ENCODE peak calls at places on chromosomes 16 and 17, in six cellular contexts. N is choroid plexus epithelial cell, A is heart left ventricle, U is HFFc6, I is A549, Q is transverse colon. P is an unnamed sample.

GRCh38 chr16:85441189-85441889 is 171.8 kb upstream of the GSE1 start:
- DNase-seq in N (no peak), A (no peak), Q (no peak), I (no peak), U (no peak), P (no peak)

GRCh38 chr17:75087558-75088453 is at the start of gene SLC16A5:
- DNase-seq in A (peak), Q (peak), U (peak), N (peak), I (peak), P (no peak)

GRCh38 chr16:88374736-88375135 is 8.0 kb upstream of the ZNF469 start:
- DNase-seq in Q (no peak), A (no peak), I (no peak), U (no peak), N (no peak), P (no peak)

GRCh38 chr16:88560722-88561484 is 9.3 kb upstream of the ZC3H18 start:
- DNase-seq in U (no peak), N (peak), Q (no peak), I (no peak), A (no peak), P (no peak)

GRCh38 chr16:77359065-77359502 is 75.8 kb downstream of the ADAMTS18 start:
- DNase-seq in I (peak), U (no peak), N (peak), Q (no peak), A (no peak), P (no peak)

GRCh38 chr16:86996081-86996480 is 321.1 kb downstream of the C16orf95 start:
- DNase-seq in N (no peak), U (no peak), Q (no peak), I (no peak), A (no peak), P (no peak)

GRCh38 chr16:54933281-54934150 is 2.9 kb downstream of the IRX5 start:
- DNase-seq in U (no peak), I (no peak), N (no peak), A (no peak), Q (no peak), P (no peak)

GRCh38 chr16:67936124-67936875 is at the start of gene PSMB10:
- DNase-seq in Q (no peak), I (peak), U (no peak), N (peak), A (peak), P (no peak)

DNA sequence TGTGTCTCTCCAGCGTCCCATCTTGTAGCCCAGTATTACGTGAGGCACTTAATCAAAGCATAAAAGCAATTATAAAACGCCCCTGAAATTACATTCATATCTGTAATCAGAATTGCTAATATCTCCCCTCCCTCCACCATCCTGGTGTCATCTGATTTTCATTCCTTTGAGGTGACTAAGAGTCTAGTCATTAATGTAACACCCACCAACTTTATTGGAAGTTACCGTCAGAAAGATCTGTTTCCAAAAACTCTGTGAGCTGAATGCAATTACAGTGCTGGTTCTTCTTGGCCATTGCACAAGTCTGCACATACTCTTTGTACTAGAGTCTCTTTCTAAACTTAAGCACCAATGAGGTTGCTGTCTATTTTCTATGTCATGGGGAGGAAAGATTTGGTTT is 12.5 kb upstream of the MAF start:
- DNase-seq in Q (no peak), N (peak), I (no peak), A (no peak), U (no peak), P (no peak)
- TF ChIP-seq CTCF in Q (no peak), N (no peak), I (no peak), A (no peak), U (no peak), P (no peak)

DNA sequence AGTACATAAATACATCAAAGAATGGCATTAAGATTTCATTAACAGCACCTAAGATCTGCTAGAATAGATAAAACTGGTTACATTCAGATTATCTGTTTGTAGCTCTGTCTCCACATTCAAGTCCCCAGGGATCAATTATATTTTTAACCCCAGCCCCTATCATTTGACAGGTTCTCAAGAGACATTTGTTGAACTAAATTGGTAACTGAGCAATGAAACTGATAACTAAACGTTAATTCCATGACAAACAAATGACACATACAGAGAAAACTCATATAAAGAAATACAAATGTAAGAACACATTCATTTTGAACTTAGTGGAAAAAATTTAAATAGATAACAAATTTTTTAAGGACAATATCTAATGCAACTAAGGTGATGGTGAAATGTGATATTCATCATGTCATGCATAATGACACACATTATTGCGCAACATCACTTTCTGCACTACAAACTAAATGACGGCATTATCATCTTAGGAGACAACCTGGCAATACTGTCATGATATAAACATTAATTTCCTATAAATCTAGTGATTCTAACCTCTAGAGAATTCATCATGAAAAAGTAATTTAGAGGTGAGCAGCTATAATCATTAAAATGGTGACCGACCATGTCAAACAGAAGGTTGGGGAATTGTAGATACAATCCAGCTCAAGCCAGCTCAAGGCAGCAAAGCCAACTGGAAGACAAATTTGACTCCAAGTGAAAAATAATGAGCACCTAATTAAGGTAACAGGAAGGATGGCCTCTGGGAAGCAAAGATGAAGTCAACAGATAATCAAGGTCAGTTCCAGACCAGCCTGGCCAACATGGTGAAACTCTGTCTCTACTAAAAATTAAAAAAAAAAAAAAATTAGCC is 9.5 kb downstream of the ARHGAP17 start:
- DNase-seq in A (no peak), U (peak), I (no peak), N (peak), Q (no peak), P (no peak)
- TF ChIP-seq CTCF in A (no peak), U (no peak), I (no peak), N (no peak), Q (no peak), P (no peak)

GRCh38 chr17:45006927-45007461 is 38.9 kb upstream of the C1QL1 start:
- DNase-seq in Q (no peak), U (no peak), A (no peak), N (peak), I (no peak), P (no peak)
- TF ChIP-seq CTCF in Q (no peak), U (no peak), A (no peak), N (peak), I (no peak), P (no peak)

GRCh38 chr16:22813223-22813945 is 578 bp upstream of the HS3ST2 start:
- DNase-seq in Q (peak), N (peak), U (peak), I (no peak), A (peak), P (no peak)

GRCh38 chr16:22816475-22816874 is 2.5 kb downstream of the HS3ST2 start:
- DNase-seq in A (no peak), U (no peak), Q (no peak), I (peak), N (no peak), P (no peak)

GRCh38 chr16:22815863-22816262 is 1.9 kb downstream of the HS3ST2 start:
- DNase-seq in U (no peak), N (no peak), I (no peak), Q (no peak), A (no peak), P (no peak)

GRCh38 chr16:22814330-22815105 is 556 bp downstream of the HS3ST2 start:
- DNase-seq in U (no peak), N (no peak), I (no peak), A (no peak), Q (no peak), P (no peak)

DNA sequence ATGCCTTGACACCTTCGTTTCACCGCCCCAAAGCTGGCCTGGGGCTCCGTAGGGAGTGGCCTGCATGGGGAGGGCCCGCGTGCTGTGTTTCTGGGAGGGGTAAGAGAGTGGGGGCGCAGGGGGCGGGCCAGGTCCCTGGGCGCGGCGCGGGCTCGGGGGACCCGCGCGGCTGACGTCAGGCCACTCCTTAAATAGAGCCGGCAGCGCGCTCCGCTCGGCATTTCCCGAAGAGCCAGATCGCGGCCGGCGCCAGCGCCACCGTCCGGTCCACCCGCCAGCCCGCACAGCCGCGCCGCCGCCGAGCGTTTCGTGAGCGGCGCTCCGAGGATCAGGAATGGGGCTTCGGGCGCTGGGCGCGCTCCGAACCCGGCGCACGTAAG is at the start of gene HS3ST2:
- DNase-seq in A (peak), I (no peak), N (no peak), Q (peak), U (no peak), P (no peak)
- TF ChIP-seq CTCF in A (peak), I (no peak), N (no peak), Q (peak), U (peak), P (no peak)

DNA sequence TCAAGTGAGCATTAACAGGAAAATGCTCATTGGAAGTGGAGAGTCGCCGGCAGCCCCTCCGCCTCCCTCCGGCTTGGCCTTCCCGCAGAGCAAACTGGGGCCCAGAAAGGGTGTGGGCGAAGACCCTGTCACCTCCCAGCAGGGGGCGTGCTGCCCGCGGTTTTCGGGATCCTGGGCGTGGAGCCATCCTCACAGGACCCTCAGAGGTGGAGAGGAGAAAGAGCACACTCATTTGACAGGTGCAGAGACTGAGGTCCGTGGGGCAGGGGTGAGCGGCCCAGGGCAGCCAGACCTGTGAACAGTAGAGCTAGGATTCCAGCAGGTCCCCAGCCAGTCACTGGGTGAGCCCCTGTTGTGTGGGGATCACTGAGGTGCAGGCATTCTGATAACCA is 1002.9 kb downstream of the KCNJ18 start:
- DNase-seq in Q (no peak), N (no peak), A (no peak), I (no peak), U (no peak), P (no peak)
- TF ChIP-seq CTCF in Q (no peak), N (no peak), A (no peak), I (no peak), U (no peak), P (no peak)

GRCh38 chr16:49757744-49758069 is 98.2 kb downstream of the ZNF423 start:
- DNase-seq in U (no peak), A (no peak), I (no peak), N (no peak), Q (no peak), P (no peak)

GRCh38 chr16:49754495-49755290 is 101.2 kb downstream of the ZNF423 start:
- DNase-seq in N (peak), I (no peak), U (no peak), Q (peak), A (peak), P (no peak)

GRCh38 chr16:49756971-49757743 is 98.8 kb downstream of the ZNF423 start:
- DNase-seq in A (no peak), U (no peak), N (peak), Q (no peak), I (no peak), P (no peak)

GRCh38 chr16:49755716-49756115 is 100.2 kb downstream of the ZNF423 start:
- DNase-seq in Q (no peak), U (no peak), A (no peak), I (no peak), N (no peak), P (no peak)

GRCh38 chr16:49755291-49755611 is 100.7 kb downstream of the ZNF423 start:
- DNase-seq in A (no peak), I (peak), U (no peak), N (peak), Q (no peak), P (no peak)
- TF ChIP-seq CTCF in A (peak), I (peak), U (peak), N (peak), Q (peak), P (no peak)

GRCh38 chr16:53404959-53405358 is 29.3 kb upstream of the RBL2 start:
- DNase-seq in I (no peak), N (peak), Q (no peak), U (no peak), A (no peak), P (no peak)
- TF ChIP-seq CTCF in I (peak), N (peak), Q (no peak), U (peak), A (no peak), P (no peak)

DNA sequence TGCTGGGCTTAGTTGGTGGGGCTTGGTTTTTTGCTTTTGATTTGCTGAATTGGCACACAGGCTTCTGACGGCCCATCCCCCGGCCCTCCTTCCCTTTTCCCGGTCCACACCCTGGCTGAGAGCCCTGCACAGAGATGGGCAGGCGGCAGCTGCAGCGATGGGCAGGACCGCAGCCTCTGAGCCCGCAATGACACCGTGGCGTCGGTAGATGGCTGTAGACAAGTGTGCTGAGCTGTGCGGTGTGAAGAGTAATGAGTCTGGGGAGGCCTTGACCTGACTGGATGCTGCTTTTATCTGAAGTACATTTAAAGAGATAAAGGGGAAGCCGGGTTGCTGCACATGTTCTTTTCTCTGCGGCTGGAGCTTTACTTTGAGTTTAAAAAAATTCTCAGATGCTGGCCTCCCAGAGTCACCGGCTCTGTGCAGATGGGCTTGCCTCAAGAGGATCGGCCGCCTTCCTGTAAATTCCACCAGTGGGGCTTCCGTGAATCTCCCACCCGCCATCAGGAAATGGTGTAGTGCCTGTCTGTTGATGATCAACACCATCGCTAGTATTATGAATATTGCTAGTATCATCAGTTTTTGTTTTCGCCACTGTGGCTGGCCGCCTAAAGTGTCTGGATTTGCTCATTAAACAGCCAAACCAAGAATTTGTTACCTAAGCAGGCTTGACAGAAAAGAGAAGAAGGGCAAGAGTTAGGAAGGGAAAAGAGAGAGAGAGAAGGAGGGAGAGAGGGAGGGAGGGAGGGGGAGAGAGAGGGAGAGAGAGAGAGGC is 245.6 kb upstream of the RBFOX1 start:
- DNase-seq in A (peak), U (no peak), Q (no peak), I (no peak), N (no peak), P (no peak)
- TF ChIP-seq CTCF in A (peak), U (no peak), Q (no peak), I (no peak), N (no peak), P (no peak)

GRCh38 chr17:36657763-36658490 is 56.5 kb downstream of the MRM1 start:
- DNase-seq in A (no peak), N (peak), Q (peak), I (no peak), U (no peak), P (no peak)
- TF ChIP-seq CTCF in A (no peak), N (peak), Q (no peak), I (no peak), U (peak), P (no peak)